ENCODE peak calls at places on chromosomes 4 and X, in four cellular contexts. One of them, this sample, is unnamed.

GRCh38 chr4:78691971-78692814 is 84.0 kb upstream of the BMP2K start:
- DNase-seq in RPMI7951: peak
- DNase-seq in GM13977: peak
- DNase-seq in NCI-H1092 treated with DMSO at 0.1 percent for 48 hours: no peak
- DNase-seq in this sample: no peak

GRCh38 chr4:178602833-178603232 is 1160.6 kb upstream of the AGA start:
- DNase-seq in GM13977: no peak
- DNase-seq in NCI-H1092 treated with DMSO at 0.1 percent for 48 hours: no peak
- DNase-seq in RPMI7951: no peak
- DNase-seq in this sample: no peak

GRCh38 chrX:150364347-150365050 is 1.4 kb downstream of the MAMLD1 start:
- DNase-seq in RPMI7951: peak
- DNase-seq in GM13977: no peak
- DNase-seq in NCI-H1092 treated with DMSO at 0.1 percent for 48 hours: peak
- DNase-seq in this sample: no peak

GRCh38 chr4:3348621-3349020 is 55.8 kb downstream of the RGS12 start:
- DNase-seq in GM13977: no peak
- DNase-seq in RPMI7951: no peak
- DNase-seq in NCI-H1092 treated with DMSO at 0.1 percent for 48 hours: no peak
- DNase-seq in this sample: no peak

GRCh38 chr4:141458501-141458900 is 177.9 kb upstream of the IL15 start:
- DNase-seq in GM13977: no peak
- DNase-seq in RPMI7951: no peak
- DNase-seq in NCI-H1092 treated with DMSO at 0.1 percent for 48 hours: no peak
- DNase-seq in this sample: no peak

GRCh38 chr4:109434007-109434792 is 585 bp downstream of the SEC24B start:
- DNase-seq in GM13977: peak
- DNase-seq in RPMI7951: peak
- DNase-seq in NCI-H1092 treated with DMSO at 0.1 percent for 48 hours: peak
- DNase-seq in this sample: no peak

GRCh38 chr4:174505892-174506291 is 16.4 kb downstream of the HPGD start:
- DNase-seq in NCI-H1092 treated with DMSO at 0.1 percent for 48 hours: no peak
- DNase-seq in GM13977: no peak
- DNase-seq in RPMI7951: no peak
- DNase-seq in this sample: no peak

GRCh38 chr4:125762537-125762936 is 447.8 kb downstream of the FAT4 start:
- DNase-seq in NCI-H1092 treated with DMSO at 0.1 percent for 48 hours: no peak
- DNase-seq in RPMI7951: peak
- DNase-seq in GM13977: no peak
- DNase-seq in this sample: no peak

GRCh38 chr4:108166038-108166437 is 2.7 kb downstream of the LEF1 start:
- DNase-seq in RPMI7951: no peak
- DNase-seq in NCI-H1092 treated with DMSO at 0.1 percent for 48 hours: no peak
- DNase-seq in GM13977: no peak
- DNase-seq in this sample: no peak

This sample was measured in stimulated activated CD8-positive, alpha-beta memory T cell treated with anti-CD3 and anti-CD28 coated beads, Interleukin-4, amount 100 ng/mL, for 1 hour.